ENCODE peak calls at places on chromosomes 1 and 21, in seven cellular contexts. M is GM06990, E is pancreas, C is uterus, Y is chondrocyte, U is HCT116, A is A549. I is an unnamed sample.
A peak's percentile ranks its signal among the peaks of the same experiment; 100 is the strongest.

GRCh38 chr1:28449904-28450303 is 55.9 kb upstream of the RCC1 start:
- DNase-seq in M (peak; percentile 28), E (no peak), C (no peak), Y (no peak), U (no peak), A (no peak), I (peak; percentile 71)

GRCh38 chr1:29879217-29879616 is 642.9 kb downstream of the PTPRU start:
- DNase-seq in M (no peak), E (no peak), C (no peak), Y (no peak), U (no peak), A (no peak), I (no peak)

GRCh38 chr1:22350171-22350961 is 101.3 kb upstream of the ZBTB40 start:
- DNase-seq in M (no peak), E (no peak), C (peak; percentile 36), Y (no peak), U (no peak), A (no peak), I (no peak)

GRCh38 chr1:23214640-23215039 is 2.7 kb downstream of the HTR1D start:
- DNase-seq in M (no peak), E (no peak), C (no peak), Y (no peak), U (no peak), A (no peak), I (no peak)

GRCh38 chr21:21003701-21004100 is 5.5 kb downstream of the NCAM2 start:
- DNase-seq in M (no peak), E (no peak), C (no peak), Y (no peak), U (peak; percentile 6), A (no peak), I (no peak)

GRCh38 chr21:34311561-34312330 is 52.1 kb upstream of the KCNE2 start:
- DNase-seq in M (no peak), E (no peak), C (no peak), Y (no peak), U (no peak), A (no peak), I (no peak)

GRCh38 chr1:217857061-217857460 is 225.9 kb downstream of the SPATA17 start:
- DNase-seq in M (no peak), E (no peak), C (no peak), Y (no peak), U (no peak), A (no peak), I (no peak)

GRCh38 chr1:52268372-52268771 is 97.6 kb downstream of the CC2D1B start:
- DNase-seq in M (no peak), E (no peak), C (no peak), Y (no peak), U (no peak), A (no peak), I (no peak)

GRCh38 chr1:202143768-202144509 is 598 bp downstream of the ARL8A start:
- DNase-seq in M (peak; percentile 59), E (no peak), C (peak; percentile 51), Y (no peak), U (no peak), A (peak; percentile 35), I (peak; percentile 75)

GRCh38 chr1:225657462-225657989 is 4.6 kb upstream of the ENAH start:
- DNase-seq in M (no peak), E (no peak), C (no peak), Y (no peak), U (no peak), A (no peak), I (no peak)

GRCh38 chr1:3713840-3714239 is 38.4 kb upstream of the CCDC27 start:
- DNase-seq in M (no peak), E (no peak), C (no peak), Y (no peak), U (no peak), A (no peak), I (no peak)

GRCh38 chr21:34345892-34346291 is 17.9 kb upstream of the KCNE2 start:
- DNase-seq in M (no peak), E (no peak), C (no peak), Y (no peak), U (no peak), A (no peak), I (no peak)

GRCh38 chr1:224252466-224252865 is 69.4 kb downstream of the DEGS1 start:
- DNase-seq in M (no peak), E (no peak), C (no peak), Y (no peak), U (no peak), A (no peak), I (no peak)

GRCh38 chr1:55375617-55376258 is 160.6 kb upstream of the USP24 start:
- DNase-seq in M (no peak), E (no peak), C (peak; percentile 34), Y (no peak), U (peak; percentile 22), A (peak; percentile 9), I (peak; percentile 68)

GRCh38 chr1:201359031-201359872 is 18.2 kb downstream of the TNNT2 start:
- DNase-seq in M (no peak), E (peak; percentile 50), C (no peak), Y (peak; percentile 86), U (no peak), A (no peak), I (no peak)

GRCh38 chr1:240650877-240651276 is 38.9 kb upstream of the GREM2 start:
- DNase-seq in M (no peak), E (no peak), C (no peak), Y (no peak), U (no peak), A (no peak), I (no peak)

GRCh38 chr1:240644732-240645131 is 32.8 kb upstream of the GREM2 start:
- DNase-seq in M (no peak), E (no peak), C (no peak), Y (no peak), U (no peak), A (no peak), I (no peak)

GRCh38 chr1:240649733-240650700 is 38.1 kb upstream of the GREM2 start:
- DNase-seq in M (no peak), E (no peak), C (no peak), Y (no peak), U (no peak), A (no peak), I (no peak)

GRCh38 chr1:240652554-240652953 is 40.6 kb upstream of the GREM2 start:
- DNase-seq in M (no peak), E (no peak), C (no peak), Y (no peak), U (no peak), A (no peak), I (no peak)

DNA sequence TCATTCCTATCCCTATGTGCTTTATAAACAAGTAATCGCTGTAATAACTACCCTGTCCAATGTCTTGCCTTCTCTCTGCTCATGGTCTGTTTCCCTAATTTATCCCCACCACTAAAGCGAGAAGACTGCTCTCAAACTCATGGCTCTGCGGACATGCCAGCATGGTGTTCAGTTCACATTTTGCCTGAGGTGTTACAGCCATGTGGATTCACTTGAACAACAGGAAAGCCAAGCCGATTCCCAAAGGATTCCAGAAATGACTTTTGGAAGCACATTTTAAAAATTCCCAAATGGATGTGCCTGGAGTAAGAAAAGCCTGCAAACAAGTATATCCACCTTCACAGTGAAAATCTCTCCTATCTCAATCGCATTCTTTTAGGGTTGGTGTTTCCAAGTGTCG is 34.9 kb upstream of the GREM2 start:
- DNase-seq in M (no peak), E (no peak), C (no peak), Y (no peak), U (no peak), A (no peak), I (no peak)
- TF ChIP-seq CTCF in M (no peak), E (no peak), C (no peak), Y (no peak), U (no peak), A (no peak), I (no peak)

GRCh38 chr21:40043866-40044265 is 176.6 kb downstream of the PCP4 start:
- DNase-seq in M (no peak), E (no peak), C (no peak), Y (no peak), U (no peak), A (no peak), I (no peak)

GRCh38 chr21:40041446-40041845 is 174.2 kb downstream of the PCP4 start:
- DNase-seq in M (no peak), E (no peak), C (no peak), Y (no peak), U (no peak), A (no peak), I (no peak)

GRCh38 chr21:40047211-40047610 is 180.0 kb downstream of the PCP4 start:
- DNase-seq in M (no peak), E (no peak), C (no peak), Y (no peak), U (no peak), A (no peak), I (no peak)

GRCh38 chr21:40047993-40048730 is 180.9 kb downstream of the PCP4 start:
- DNase-seq in M (no peak), E (no peak), C (no peak), Y (no peak), U (no peak), A (no peak), I (no peak)

GRCh38 chr21:40043423-40043822 is 176.2 kb downstream of the PCP4 start:
- DNase-seq in M (no peak), E (no peak), C (no peak), Y (no peak), U (no peak), A (no peak), I (no peak)
- TF ChIP-seq CTCF in M (no peak), E (no peak), C (no peak), Y (no peak), U (no peak), A (no peak), I (no peak)

DNA sequence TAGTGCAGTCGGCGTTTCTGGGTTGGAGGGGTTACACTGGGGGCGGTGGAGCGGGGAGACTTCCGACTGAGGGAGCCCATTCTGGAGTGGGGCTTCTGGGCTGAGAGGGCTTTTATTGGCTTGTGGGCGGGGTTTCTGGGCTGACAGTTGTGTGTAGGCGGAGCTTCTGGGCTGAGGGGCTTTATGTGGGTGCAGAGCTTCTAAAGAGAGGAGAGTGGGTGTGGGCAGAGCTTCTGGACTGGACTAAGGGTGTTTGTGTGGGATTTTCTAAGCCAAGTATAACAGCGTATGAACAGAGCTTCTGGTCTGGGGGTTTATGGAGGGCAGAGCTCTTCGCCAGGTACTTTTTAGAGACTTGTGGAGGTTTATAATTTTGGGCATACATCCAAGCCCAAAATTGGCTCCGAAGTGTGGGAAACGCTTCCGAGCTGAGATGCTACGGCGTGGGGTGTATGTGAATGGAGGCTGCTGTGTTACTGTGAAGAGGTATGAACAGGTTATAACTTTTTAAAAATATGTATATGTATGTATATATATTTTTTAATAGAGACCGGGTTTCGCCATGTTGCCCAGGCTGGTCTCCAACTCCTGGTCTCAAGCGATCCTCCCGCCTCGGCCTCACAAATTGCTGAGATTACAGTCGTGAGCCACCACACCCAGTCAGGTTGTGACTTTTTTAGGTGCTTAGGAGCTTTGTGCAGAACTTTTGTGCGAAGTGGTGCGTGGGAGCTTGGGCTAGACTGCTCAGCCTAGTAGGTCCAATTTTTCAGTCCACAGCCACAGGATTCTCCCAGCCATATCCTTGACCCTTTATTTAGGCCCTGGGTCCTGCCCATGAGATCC is 869 bp downstream of the TMEM39B start:
- DNase-seq in M (no peak), E (no peak), C (no peak), Y (no peak), U (no peak), A (peak; percentile 48), I (no peak)
- TF ChIP-seq CTCF in M (peak; percentile 34), E (no peak), C (no peak), Y (peak; percentile 68), U (no peak), A (no peak), I (no peak)

DNA sequence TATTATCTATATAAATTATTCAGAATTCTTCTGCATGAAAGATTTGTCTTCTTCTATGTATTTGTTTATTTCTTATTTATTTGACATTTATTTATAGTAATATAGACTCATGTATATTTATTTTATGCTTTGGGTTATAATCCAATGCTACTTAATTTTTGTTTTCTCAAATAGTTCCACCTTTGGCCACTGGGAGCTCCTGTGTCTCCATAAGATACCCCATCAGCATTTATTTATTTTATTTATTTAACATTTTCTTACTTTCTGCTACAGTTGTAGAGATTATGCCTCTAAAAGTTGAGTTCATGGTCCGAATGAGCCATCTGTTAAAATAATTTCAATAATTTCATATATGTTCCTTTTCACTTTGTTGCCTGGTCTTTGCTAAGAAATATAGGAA is 289.4 kb downstream of the ADGRL2 start:
- DNase-seq in M (no peak), E (no peak), C (no peak), Y (no peak), U (no peak), A (no peak), I (no peak)
- TF ChIP-seq CTCF in M (peak; percentile 45), E (no peak), C (no peak), Y (peak; percentile 75), U (peak; percentile 20), A (peak; percentile 8), I (no peak)